ENCODE peak calls at places on chromosomes 11 and 22, in four cellular contexts. One of them, this sample, is unnamed.
A peak's percentile ranks its signal among the peaks of the same experiment; 100 is the strongest.

GRCh38 chr11:96050435-96051182 is 126.7 kb upstream of the MTMR2 start:
- DNase-seq in upper lobe of left lung: no peak
- DNase-seq in sigmoid colon: no peak
- DNase-seq in suprapubic skin: no peak
- DNase-seq in this sample: no peak

GRCh38 chr11:77503006-77503405 is 29.1 kb upstream of the PAK1 start:
- DNase-seq in upper lobe of left lung: no peak
- DNase-seq in sigmoid colon: no peak
- DNase-seq in suprapubic skin: no peak
- DNase-seq in this sample: no peak

GRCh38 chr22:43643362-43643761 is 168.7 kb downstream of the EFCAB6 start:
- DNase-seq in suprapubic skin: no peak
- DNase-seq in upper lobe of left lung: no peak
- DNase-seq in sigmoid colon: no peak
- DNase-seq in this sample: no peak

GRCh38 chr22:27348634-27349033 is 452.9 kb downstream of the MN1 start:
- DNase-seq in sigmoid colon: no peak
- DNase-seq in upper lobe of left lung: peak; percentile 44
- DNase-seq in suprapubic skin: no peak
- DNase-seq in this sample: no peak

GRCh38 chr11:36363361-36364272 is 67.5 kb downstream of the PRR5L start:
- DNase-seq in upper lobe of left lung: no peak
- DNase-seq in sigmoid colon: no peak
- DNase-seq in suprapubic skin: no peak
- DNase-seq in this sample: no peak

GRCh38 chr11:69599502-69599901 is 41.5 kb upstream of the CCND1 start:
- DNase-seq in suprapubic skin: peak; percentile 31
- DNase-seq in sigmoid colon: no peak
- DNase-seq in upper lobe of left lung: no peak
- DNase-seq in this sample: no peak

GRCh38 chr11:119373059-119373875 is 8.2 kb downstream of the USP2 start:
- DNase-seq in upper lobe of left lung: peak; percentile 13
- DNase-seq in sigmoid colon: no peak
- DNase-seq in suprapubic skin: no peak
- DNase-seq in this sample: no peak

GRCh38 chr11:72676874-72677341 is 2.7 kb upstream of the PDE2A start:
- DNase-seq in upper lobe of left lung: peak; percentile 56
- DNase-seq in sigmoid colon: no peak
- DNase-seq in suprapubic skin: no peak
- DNase-seq in this sample: no peak

GRCh38 chr22:44245438-44245837 is 64.7 kb downstream of the PARVG start:
- DNase-seq in sigmoid colon: no peak
- DNase-seq in suprapubic skin: peak; percentile 73
- DNase-seq in upper lobe of left lung: no peak
- DNase-seq in this sample: no peak

GRCh38 chr11:17224727-17225126 is 16.9 kb upstream of the PIK3C2A start:
- DNase-seq in upper lobe of left lung: no peak
- DNase-seq in sigmoid colon: no peak
- DNase-seq in suprapubic skin: no peak
- DNase-seq in this sample: no peak

GRCh38 chr11:22763166-22763565 is 66.4 kb downstream of the SVIP start:
- DNase-seq in suprapubic skin: no peak
- DNase-seq in sigmoid colon: no peak
- DNase-seq in upper lobe of left lung: no peak
- DNase-seq in this sample: no peak

GRCh38 chr11:86804871-86805415 is 4.6 kb downstream of the PRSS23 start:
- DNase-seq in suprapubic skin: no peak
- DNase-seq in sigmoid colon: no peak
- DNase-seq in upper lobe of left lung: no peak
- DNase-seq in this sample: no peak

GRCh38 chr11:126160345-126161145 is 50.9 kb downstream of the RPUSD4 start:
- DNase-seq in sigmoid colon: no peak
- DNase-seq in suprapubic skin: no peak
- DNase-seq in upper lobe of left lung: no peak
- DNase-seq in this sample: no peak

GRCh38 chr11:73236879-73237278 is 18.8 kb downstream of the P2RY2 start:
- DNase-seq in suprapubic skin: no peak
- DNase-seq in upper lobe of left lung: peak; percentile 77
- DNase-seq in sigmoid colon: no peak
- DNase-seq in this sample: peak; percentile 41

GRCh38 chr11:12827929-12828812 is 153.9 kb downstream of the TEAD1 start:
- DNase-seq in sigmoid colon: no peak
- DNase-seq in suprapubic skin: no peak
- DNase-seq in upper lobe of left lung: peak; percentile 42
- DNase-seq in this sample: no peak

GRCh38 chr11:45450189-45450588 is 164.0 kb upstream of the SYT13 start:
- DNase-seq in suprapubic skin: no peak
- DNase-seq in sigmoid colon: no peak
- DNase-seq in upper lobe of left lung: no peak
- DNase-seq in this sample: no peak

GRCh38 chr22:49970528-49971231 is 10.1 kb downstream of the PIM3 start:
- DNase-seq in upper lobe of left lung: peak; percentile 99
- DNase-seq in suprapubic skin: peak; percentile 97
- DNase-seq in sigmoid colon: peak; percentile 98
- DNase-seq in this sample: peak; percentile 85

GRCh38 chr11:35234836-35235235 is 95.9 kb downstream of the CD44 start:
- DNase-seq in upper lobe of left lung: no peak
- DNase-seq in sigmoid colon: no peak
- DNase-seq in suprapubic skin: no peak
- DNase-seq in this sample: no peak

GRCh38 chr11:60959445-60959844 is 7.5 kb upstream of the SLC15A3 start:
- DNase-seq in sigmoid colon: no peak
- DNase-seq in upper lobe of left lung: no peak
- DNase-seq in suprapubic skin: no peak
- DNase-seq in this sample: no peak

GRCh38 chr11:64100345-64100744 is 64.6 kb downstream of the FLRT1 start:
- DNase-seq in upper lobe of left lung: no peak
- DNase-seq in suprapubic skin: no peak
- DNase-seq in sigmoid colon: no peak
- DNase-seq in this sample: no peak

GRCh38 chr11:106031210-106031845 is 9.3 kb upstream of the MSANTD4 start:
- DNase-seq in sigmoid colon: no peak
- DNase-seq in suprapubic skin: no peak
- DNase-seq in upper lobe of left lung: no peak
- DNase-seq in this sample: peak; percentile 36

GRCh38 chr22:42901790-42902508 is 44.9 kb upstream of the ARFGAP3 start:
- DNase-seq in suprapubic skin: no peak
- DNase-seq in upper lobe of left lung: no peak
- DNase-seq in sigmoid colon: no peak
- DNase-seq in this sample: no peak

GRCh38 chr11:19498986-19499669 is 213.5 kb upstream of the NAV2 start:
- DNase-seq in suprapubic skin: no peak
- DNase-seq in upper lobe of left lung: no peak
- DNase-seq in sigmoid colon: no peak
- DNase-seq in this sample: no peak

GRCh38 chr22:19287076-19287724 is 4.3 kb downstream of the CLTCL1 start:
- DNase-seq in suprapubic skin: no peak
- DNase-seq in sigmoid colon: no peak
- DNase-seq in upper lobe of left lung: no peak
- DNase-seq in this sample: no peak

GRCh38 chr11:34427171-34427805 is 11.4 kb upstream of the CAT start:
- DNase-seq in upper lobe of left lung: peak; percentile 53
- DNase-seq in sigmoid colon: no peak
- DNase-seq in suprapubic skin: no peak
- DNase-seq in this sample: no peak

GRCh38 chr11:96055706-96056387 is 131.9 kb upstream of the MTMR2 start:
- DNase-seq in sigmoid colon: no peak
- DNase-seq in upper lobe of left lung: no peak
- DNase-seq in suprapubic skin: no peak
- DNase-seq in this sample: no peak

GRCh38 chr11:65442952-65443351 is 20.4 kb downstream of the NEAT1 start:
- DNase-seq in suprapubic skin: no peak
- DNase-seq in upper lobe of left lung: no peak
- DNase-seq in sigmoid colon: no peak
- DNase-seq in this sample: no peak

GRCh38 chr11:126538071-126538470 is 182.6 kb downstream of the ST3GAL4 start:
- DNase-seq in suprapubic skin: no peak
- DNase-seq in sigmoid colon: no peak
- DNase-seq in upper lobe of left lung: no peak
- DNase-seq in this sample: no peak

GRCh38 chr22:33519140-33519973 is 400.9 kb downstream of the LARGE1 start:
- DNase-seq in sigmoid colon: no peak
- DNase-seq in upper lobe of left lung: no peak
- DNase-seq in suprapubic skin: no peak
- DNase-seq in this sample: no peak

GRCh38 chr11:87331273-87331672 is 293.5 kb downstream of the TMEM135 start:
- DNase-seq in suprapubic skin: no peak
- DNase-seq in sigmoid colon: peak; percentile 53
- DNase-seq in upper lobe of left lung: no peak
- DNase-seq in this sample: no peak

GRCh38 chr22:23183107-23183698 is 2.9 kb downstream of the BCR start:
- DNase-seq in suprapubic skin: no peak
- DNase-seq in upper lobe of left lung: peak; percentile 75
- DNase-seq in sigmoid colon: no peak
- DNase-seq in this sample: no peak
- H3K4me1 ChIP-seq in suprapubic skin: peaks cover 58% of the 10 kb centered on the region
- H3K4me1 ChIP-seq in upper lobe of left lung: peaks cover 62% of the 10 kb centered on the region
- H3K4me1 ChIP-seq in sigmoid colon: no peaks in the 10 kb centered on the region
- H3K4me1 ChIP-seq in this sample: peaks cover 20% of the 10 kb centered on the region

DNA sequence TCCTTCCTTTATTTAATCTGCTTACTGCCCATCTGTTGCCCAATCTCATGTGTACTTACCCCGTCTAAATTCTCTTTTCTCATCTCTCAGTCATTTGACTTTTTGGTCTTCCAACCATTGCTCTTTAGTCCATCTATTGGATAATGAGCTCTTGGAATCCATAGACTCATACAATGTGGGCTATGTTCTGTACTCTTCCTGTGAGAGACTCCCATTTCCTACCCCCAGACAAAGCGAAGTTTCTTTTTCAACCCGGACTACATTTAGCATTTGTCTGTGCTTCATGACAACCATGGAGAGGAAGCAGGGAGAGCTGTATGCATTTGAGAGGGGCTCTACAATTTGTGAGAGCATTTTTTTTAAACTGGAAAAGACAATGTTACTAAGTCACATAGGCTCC is 4.0 kb upstream of the ARHGAP42 start:
- DNase-seq in suprapubic skin: no peak
- DNase-seq in upper lobe of left lung: no peak
- DNase-seq in sigmoid colon: no peak
- DNase-seq in this sample: no peak
- TF ChIP-seq POLR2AphosphoS5 in suprapubic skin: no peak
- TF ChIP-seq POLR2AphosphoS5 in upper lobe of left lung: no peak
- TF ChIP-seq POLR2AphosphoS5 in sigmoid colon: no peak
- TF ChIP-seq POLR2AphosphoS5 in this sample: no peak

DNA sequence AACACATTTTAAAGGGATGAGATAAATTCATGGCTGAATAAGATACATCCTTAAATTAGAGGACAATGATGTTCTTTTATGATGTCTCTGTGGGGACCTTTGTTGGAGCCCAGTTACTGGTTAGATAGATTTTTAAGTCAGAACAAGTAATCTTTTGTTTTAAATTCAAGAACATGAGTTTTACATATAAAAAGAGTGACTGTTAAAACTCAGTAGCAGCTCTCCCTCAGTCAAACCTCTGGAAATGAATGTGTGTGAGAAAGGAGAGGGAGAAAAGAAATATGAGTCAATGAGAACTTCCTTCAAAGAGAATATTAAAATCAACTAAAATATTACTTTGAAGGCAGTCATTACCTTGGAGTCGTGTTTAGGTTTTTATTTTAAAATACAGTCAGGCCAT is 241.7 kb downstream of the SWAP70 start:
- DNase-seq in sigmoid colon: no peak
- DNase-seq in upper lobe of left lung: no peak
- DNase-seq in suprapubic skin: no peak
- DNase-seq in this sample: no peak
- H3K4me1 ChIP-seq in sigmoid colon: no peaks in the 10 kb centered on the region
- H3K4me1 ChIP-seq in upper lobe of left lung: no peaks in the 10 kb centered on the region
- H3K4me1 ChIP-seq in suprapubic skin: peaks cover 18% of the 10 kb centered on the region
- H3K4me1 ChIP-seq in this sample: peaks cover 29% of the 10 kb centered on the region

GRCh38 chr11:110918351-110918750 is 206.1 kb upstream of the ARHGAP20 start:
- DNase-seq in suprapubic skin: no peak
- DNase-seq in upper lobe of left lung: no peak
- DNase-seq in sigmoid colon: no peak
- DNase-seq in this sample: no peak

GRCh38 chr11:110919241-110919893 is 207.1 kb upstream of the ARHGAP20 start:
- DNase-seq in sigmoid colon: no peak
- DNase-seq in suprapubic skin: no peak
- DNase-seq in upper lobe of left lung: no peak
- DNase-seq in this sample: no peak

DNA sequence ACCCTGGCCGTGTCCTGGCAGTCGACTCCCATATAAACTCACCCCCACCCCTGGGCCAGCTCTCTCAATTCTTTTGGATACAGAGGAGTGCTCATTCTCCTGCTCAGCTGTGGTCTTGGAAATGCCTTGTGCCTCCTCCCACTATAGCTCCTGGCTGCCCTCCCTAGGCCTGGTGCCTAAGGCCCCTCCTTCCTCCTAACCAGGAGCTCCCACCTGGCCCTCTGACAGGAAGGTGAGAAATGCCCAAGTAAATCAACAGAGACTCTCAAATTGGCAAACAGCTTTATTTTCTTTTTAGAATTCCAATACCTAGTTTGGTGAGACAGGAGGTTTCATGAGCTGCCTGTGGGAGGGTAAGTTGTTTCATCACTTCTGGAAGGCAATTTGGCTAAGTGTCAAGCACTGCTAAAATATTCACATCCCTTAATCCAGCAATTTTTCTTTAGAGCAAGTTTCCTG is 209.5 kb upstream of the ARHGAP20 start:
- DNase-seq in upper lobe of left lung: no peak
- DNase-seq in sigmoid colon: peak; percentile 64
- DNase-seq in suprapubic skin: no peak
- DNase-seq in this sample: no peak
- TF ChIP-seq POLR2AphosphoS5 in upper lobe of left lung: no peak
- TF ChIP-seq POLR2AphosphoS5 in sigmoid colon: no peak
- TF ChIP-seq POLR2AphosphoS5 in suprapubic skin: no peak
- TF ChIP-seq POLR2AphosphoS5 in this sample: no peak

DNA sequence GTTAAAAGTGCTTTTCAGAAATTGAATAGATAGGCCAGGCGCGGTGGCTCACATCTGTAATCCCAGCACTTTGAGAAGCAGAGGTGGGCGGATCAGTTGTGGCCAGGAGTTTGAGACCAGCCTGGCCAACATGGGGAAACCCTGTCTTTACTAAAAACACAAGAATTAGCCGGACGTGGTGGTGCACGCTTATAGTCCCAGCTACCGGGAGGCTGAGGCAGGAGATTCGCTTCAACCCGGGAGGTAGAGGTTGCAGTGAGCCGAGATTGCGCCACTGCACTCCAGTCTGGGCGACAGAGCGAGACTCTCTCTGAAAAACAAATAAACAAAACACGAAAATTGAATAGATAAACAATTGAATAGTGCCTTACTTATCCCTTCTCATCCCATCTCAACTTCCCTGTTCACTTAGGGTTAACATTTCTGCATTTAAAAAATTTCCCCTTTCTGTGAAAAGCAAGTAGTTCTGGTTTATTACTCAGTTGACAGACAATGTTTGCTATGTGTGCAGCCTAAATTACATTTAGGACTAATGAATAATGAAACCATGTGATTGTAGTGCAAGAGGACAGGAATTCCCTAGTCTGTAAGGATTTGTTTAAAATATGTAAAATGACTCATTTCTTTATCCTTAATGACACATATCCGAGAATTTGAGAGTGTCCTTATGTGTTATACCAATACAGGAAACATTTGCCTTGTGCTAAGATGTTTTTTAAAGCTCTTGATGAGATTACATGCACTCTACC is 6.0 kb downstream of the RNF169 start:
- DNase-seq in upper lobe of left lung: no peak
- DNase-seq in sigmoid colon: no peak
- DNase-seq in suprapubic skin: no peak
- DNase-seq in this sample: peak; percentile 95
- H3K4me1 ChIP-seq in upper lobe of left lung: peaks cover 36% of the 10 kb centered on the region
- H3K4me1 ChIP-seq in sigmoid colon: no peaks in the 10 kb centered on the region
- H3K4me1 ChIP-seq in suprapubic skin: peaks cover 19% of the 10 kb centered on the region
- H3K4me1 ChIP-seq in this sample: peaks cover 27% of the 10 kb centered on the region

This sample was measured in Panc1.